ENCODE peak calls at places on chromosomes 7 and 10, in eight cellular contexts. P is activated CD4-positive, alpha-beta T cell treated with anti-CD3 and anti-CD28 coated beads for 24 hours; X is activated CD8-positive, alpha-beta memory T cell treated with anti-CD3 and anti-CD28 coated beads for 1 hour; J is heart left ventricle; E is HTR-8/SVneo; F is activated T-helper 1 cell treated with anti-CD3 and anti-CD28 coated beads, Interleukin-2, amount 50 U/mL, for 16 hours; U is AG10803; L is NCI-H1092 treated with DMSO at 0.1 percent for 48 hours. H is an unnamed sample.

GRCh38 chr7:519974-520458 is 370 bp upstream of the PDGFA start:
- DNase-seq in P (peak), X (no peak), J (peak), E (peak), F (no peak), U (peak), L (peak), H (no peak)

GRCh38 chr7:27180431-27181175 is 4.4 kb downstream of the HOXA11 start:
- DNase-seq in P (no peak), X (no peak), J (no peak), E (no peak), F (no peak), U (no peak), L (no peak), H (no peak)

GRCh38 chr7:47258798-47259197 is 323.1 kb downstream of the TNS3 start:
- DNase-seq in P (no peak), X (no peak), J (no peak), E (no peak), F (no peak), U (no peak), L (no peak), H (no peak)

GRCh38 chr7:100894860-100895700 is 608 bp downstream of the ACHE start:
- DNase-seq in P (no peak), X (peak), J (no peak), E (no peak), F (no peak), U (no peak), L (no peak), H (no peak)

GRCh38 chr7:101126651-101127459 is at the start of gene SERPINE1:
- DNase-seq in P (peak), X (peak), J (peak), E (peak), F (no peak), U (peak), L (no peak), H (peak)

GRCh38 chr7:75688200-75689136 is 50.3 kb downstream of the HIP1 start:
- DNase-seq in P (no peak), X (no peak), J (peak), E (no peak), F (no peak), U (no peak), L (peak), H (peak)

GRCh38 chr10:113135025-113135424 is 185.0 kb downstream of the TCF7L2 start:
- DNase-seq in P (no peak), X (no peak), J (no peak), E (no peak), F (no peak), U (no peak), L (no peak), H (no peak)

GRCh38 chr7:54904130-54904529 is 114.7 kb upstream of the EGFR start:
- DNase-seq in P (no peak), X (no peak), J (no peak), E (no peak), F (no peak), U (peak), L (no peak), H (peak)

GRCh38 chr7:5232874-5233273 is 42.8 kb downstream of the WIPI2 start:
- DNase-seq in P (no peak), X (no peak), J (no peak), E (no peak), F (no peak), U (no peak), L (no peak), H (no peak)

GRCh38 chr7:40891232-40891631 is 756.4 kb downstream of the SUGCT start:
- DNase-seq in P (no peak), X (no peak), J (no peak), E (no peak), F (no peak), U (no peak), L (no peak), H (no peak)

GRCh38 chr10:133438711-133439273 is 14.4 kb upstream of the SPRN start:
- DNase-seq in P (no peak), X (no peak), J (no peak), E (peak), F (no peak), U (no peak), L (peak), H (no peak)

H was measured in skeletal muscle cell.